ENCODE peak calls at places on chromosome 1, in four cellular contexts. One of them, this sample, is unnamed.

GRCh38 chr1:201377611-201378092 is at the start of gene TNNT2:
- DNase-seq in nephron progenitor cell: no peak
- DNase-seq in pons: no peak
- DNase-seq in heart right ventricle: peak; percentile 69
- DNase-seq in this sample: no peak

GRCh38 chr1:222829868-222830267 is 15.0 kb downstream of the DISP1 start:
- DNase-seq in nephron progenitor cell: no peak
- DNase-seq in pons: peak; percentile 24
- DNase-seq in heart right ventricle: no peak
- DNase-seq in this sample: no peak

GRCh38 chr1:165423181-165423580 is 21.7 kb downstream of the RXRG start:
- DNase-seq in pons: no peak
- DNase-seq in heart right ventricle: no peak
- DNase-seq in nephron progenitor cell: no peak
- DNase-seq in this sample: no peak

GRCh38 chr1:212785871-212786270 is 5.7 kb downstream of the NSL1 start:
- DNase-seq in heart right ventricle: no peak
- DNase-seq in pons: no peak
- DNase-seq in nephron progenitor cell: no peak
- DNase-seq in this sample: no peak

GRCh38 chr1:20093940-20094391 is 24.0 kb downstream of the PLA2G5 start:
- DNase-seq in heart right ventricle: peak; percentile 60
- DNase-seq in pons: no peak
- DNase-seq in nephron progenitor cell: no peak
- DNase-seq in this sample: no peak

GRCh38 chr1:238063454-238063853 is 172.7 kb upstream of the ZP4 start:
- DNase-seq in pons: no peak
- DNase-seq in heart right ventricle: no peak
- DNase-seq in nephron progenitor cell: no peak
- DNase-seq in this sample: peak; percentile 29

GRCh38 chr1:230124187-230125128 is 57.4 kb downstream of the GALNT2 start:
- DNase-seq in heart right ventricle: no peak
- DNase-seq in pons: no peak
- DNase-seq in nephron progenitor cell: no peak
- DNase-seq in this sample: no peak

GRCh38 chr1:44076093-44076492 is 42.5 kb upstream of the KLF17 start:
- DNase-seq in heart right ventricle: no peak
- DNase-seq in nephron progenitor cell: no peak
- DNase-seq in pons: no peak
- DNase-seq in this sample: no peak

GRCh38 chr1:85502625-85503083 is 37.7 kb upstream of the DDAH1 start:
- DNase-seq in heart right ventricle: no peak
- DNase-seq in nephron progenitor cell: peak; percentile 9
- DNase-seq in pons: peak; percentile 56
- DNase-seq in this sample: peak; percentile 52

GRCh38 chr1:24683713-24684162 is 40.6 kb downstream of the SRRM1 start:
- DNase-seq in nephron progenitor cell: no peak
- DNase-seq in heart right ventricle: no peak
- DNase-seq in pons: no peak
- DNase-seq in this sample: no peak

GRCh38 chr1:69290266-69290665 is 277.5 kb upstream of the LRRC7 start:
- DNase-seq in heart right ventricle: no peak
- DNase-seq in pons: no peak
- DNase-seq in nephron progenitor cell: no peak
- DNase-seq in this sample: no peak

GRCh38 chr1:27555700-27556424 is 48.1 kb downstream of the AHDC1 start:
- DNase-seq in nephron progenitor cell: no peak
- DNase-seq in pons: no peak
- DNase-seq in heart right ventricle: peak; percentile 78
- DNase-seq in this sample: no peak

GRCh38 chr1:5865774-5866173 is 126.5 kb downstream of the NPHP4 start:
- DNase-seq in pons: no peak
- DNase-seq in nephron progenitor cell: no peak
- DNase-seq in heart right ventricle: no peak
- DNase-seq in this sample: no peak

GRCh38 chr1:54027848-54028247 is 9.9 kb upstream of the LDLRAD1 start:
- DNase-seq in nephron progenitor cell: no peak
- DNase-seq in pons: no peak
- DNase-seq in heart right ventricle: no peak
- DNase-seq in this sample: no peak

GRCh38 chr1:177310326-177310725 is 139.6 kb downstream of the BRINP2 start:
- DNase-seq in nephron progenitor cell: no peak
- DNase-seq in heart right ventricle: no peak
- DNase-seq in pons: peak; percentile 100
- DNase-seq in this sample: peak; percentile 5

This sample was measured in G401.